ENCODE peak calls at places on chromosomes 13 and 19, in six cellular contexts. One of them, this sample, is unnamed. For H3K9me3, the result is how much of the 10 kb centered on the place peaks cover.

GRCh38 chr19:6955082-6955481 is 66.1 kb downstream of the MBD3L2B start:
- DNase-seq in right atrium auricular region: no peak
- DNase-seq in heart left ventricle: no peak
- DNase-seq in OCI-LY7: no peak
- DNase-seq in astrocyte: no peak
- DNase-seq in esophagus squamous epithelium: no peak
- DNase-seq in this sample: no peak

GRCh38 chr13:30026093-30026492 is 175.7 kb upstream of the UBL3 start:
- DNase-seq in right atrium auricular region: no peak
- DNase-seq in heart left ventricle: no peak
- DNase-seq in OCI-LY7: no peak
- DNase-seq in astrocyte: peak
- DNase-seq in esophagus squamous epithelium: no peak
- DNase-seq in this sample: no peak

GRCh38 chr19:11263726-11264125 is 1.4 kb upstream of the DOCK6 start:
- DNase-seq in right atrium auricular region: no peak
- DNase-seq in heart left ventricle: no peak
- DNase-seq in OCI-LY7: no peak
- DNase-seq in astrocyte: no peak
- DNase-seq in esophagus squamous epithelium: no peak
- DNase-seq in this sample: no peak

GRCh38 chr19:22144394-22144793 is 52.4 kb downstream of the ZNF676 start:
- DNase-seq in right atrium auricular region: no peak
- DNase-seq in heart left ventricle: no peak
- DNase-seq in OCI-LY7: peak
- DNase-seq in astrocyte: peak
- DNase-seq in esophagus squamous epithelium: no peak
- DNase-seq in this sample: no peak

GRCh38 chr19:3818479-3818878 is 32.3 kb upstream of the MATK start:
- DNase-seq in right atrium auricular region: no peak
- DNase-seq in heart left ventricle: no peak
- DNase-seq in OCI-LY7: no peak
- DNase-seq in astrocyte: peak
- DNase-seq in esophagus squamous epithelium: no peak
- DNase-seq in this sample: no peak

GRCh38 chr13:50732712-50733111 is 110.8 kb downstream of the DLEU7 start:
- DNase-seq in right atrium auricular region: no peak
- DNase-seq in heart left ventricle: no peak
- DNase-seq in OCI-LY7: no peak
- DNase-seq in astrocyte: no peak
- DNase-seq in esophagus squamous epithelium: no peak
- DNase-seq in this sample: no peak

GRCh38 chr19:4602173-4602788 is 37.0 kb upstream of the TNFAIP8L1 start:
- DNase-seq in right atrium auricular region: no peak
- DNase-seq in heart left ventricle: no peak
- DNase-seq in OCI-LY7: no peak
- DNase-seq in astrocyte: no peak
- DNase-seq in esophagus squamous epithelium: no peak
- DNase-seq in this sample: no peak

GRCh38 chr13:27461940-27462584 is 11.7 kb upstream of the MTIF3 start:
- DNase-seq in right atrium auricular region: no peak
- DNase-seq in heart left ventricle: no peak
- DNase-seq in OCI-LY7: peak
- DNase-seq in astrocyte: no peak
- DNase-seq in esophagus squamous epithelium: no peak
- DNase-seq in this sample: no peak

GRCh38 chr19:6739884-6740588 is 556 bp downstream of the TRIP10 start:
- DNase-seq in right atrium auricular region: no peak
- DNase-seq in heart left ventricle: peak
- DNase-seq in OCI-LY7: peak
- DNase-seq in astrocyte: no peak
- DNase-seq in esophagus squamous epithelium: no peak
- DNase-seq in this sample: no peak

GRCh38 chr13:66014757-66015156 is 1215.4 kb downstream of the PCDH9 start:
- DNase-seq in right atrium auricular region: no peak
- DNase-seq in heart left ventricle: no peak
- DNase-seq in OCI-LY7: no peak
- DNase-seq in astrocyte: no peak
- DNase-seq in esophagus squamous epithelium: no peak
- DNase-seq in this sample: no peak

GRCh38 chr19:45474191-45474940 is 6.6 kb downstream of the FOSB start:
- DNase-seq in right atrium auricular region: no peak
- DNase-seq in heart left ventricle: no peak
- DNase-seq in OCI-LY7: no peak
- DNase-seq in astrocyte: no peak
- DNase-seq in esophagus squamous epithelium: no peak
- DNase-seq in this sample: no peak

GRCh38 chr19:7916137-7916907 is 1.7 kb downstream of the TGFBR3L start:
- DNase-seq in right atrium auricular region: no peak
- DNase-seq in heart left ventricle: peak
- DNase-seq in OCI-LY7: peak
- DNase-seq in astrocyte: no peak
- DNase-seq in esophagus squamous epithelium: no peak
- DNase-seq in this sample: peak

DNA sequence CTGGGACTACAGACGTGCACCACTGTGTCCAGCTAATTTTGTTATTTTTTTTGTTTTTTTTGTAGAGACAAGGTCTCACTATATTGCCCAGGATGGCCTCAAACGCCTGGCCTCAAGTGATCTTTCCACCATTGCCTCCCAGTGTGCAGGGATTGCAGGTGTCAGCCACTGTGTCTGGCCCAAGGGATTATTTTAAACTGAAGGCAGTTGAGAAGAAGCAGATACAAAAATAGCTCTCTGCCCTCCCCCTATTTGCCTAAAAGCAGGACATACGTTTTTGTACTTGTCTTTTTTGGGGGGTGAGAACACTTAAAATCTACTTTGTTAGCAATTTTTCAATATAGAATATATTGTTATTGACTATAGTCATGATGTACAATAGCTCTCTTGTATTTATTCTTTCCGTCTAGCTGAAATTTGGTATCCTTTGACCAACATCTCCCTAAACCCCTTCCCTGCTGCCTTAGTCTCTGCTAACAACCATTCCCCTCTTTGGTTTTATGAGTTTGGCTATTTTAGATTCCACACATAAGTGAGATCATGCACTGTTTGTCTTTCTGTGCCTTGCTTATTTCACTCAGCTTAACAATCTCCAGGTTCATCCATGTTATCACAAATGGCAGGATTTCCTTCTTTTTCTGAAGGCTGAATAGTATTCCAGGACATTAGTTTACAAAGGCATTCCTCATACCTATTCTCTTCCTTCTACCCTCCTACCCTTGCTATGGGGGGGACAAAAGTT is 34.9 kb downstream of the ADGRE3 start:
- DNase-seq in right atrium auricular region: no peak
- DNase-seq in heart left ventricle: no peak
- DNase-seq in OCI-LY7: peak
- DNase-seq in astrocyte: no peak
- DNase-seq in esophagus squamous epithelium: no peak
- DNase-seq in this sample: no peak
- H3K9me3 ChIP-seq in right atrium auricular region: under half
- H3K9me3 ChIP-seq in heart left ventricle: under half
- H3K9me3 ChIP-seq in OCI-LY7: under half
- H3K9me3 ChIP-seq in astrocyte: under half
- H3K9me3 ChIP-seq in esophagus squamous epithelium: under half
- H3K9me3 ChIP-seq in this sample: under half

GRCh38 chr13:100689191-100689590 is 14.6 kb upstream of the TMTC4 start:
- DNase-seq in right atrium auricular region: no peak
- DNase-seq in heart left ventricle: no peak
- DNase-seq in OCI-LY7: no peak
- DNase-seq in astrocyte: no peak
- DNase-seq in esophagus squamous epithelium: no peak
- DNase-seq in this sample: no peak

GRCh38 chr13:100694722-100695644 is 20.4 kb upstream of the TMTC4 start:
- DNase-seq in right atrium auricular region: no peak
- DNase-seq in heart left ventricle: no peak
- DNase-seq in OCI-LY7: no peak
- DNase-seq in astrocyte: peak
- DNase-seq in esophagus squamous epithelium: no peak
- DNase-seq in this sample: peak
- TF ChIP-seq CTCF in right atrium auricular region: no peak
- TF ChIP-seq CTCF in heart left ventricle: no peak
- TF ChIP-seq CTCF in OCI-LY7: peak
- TF ChIP-seq CTCF in astrocyte: peak
- TF ChIP-seq CTCF in esophagus squamous epithelium: no peak
- TF ChIP-seq CTCF in this sample: peak

GRCh38 chr19:19719798-19720197 is 13.1 kb downstream of the ZNF14 start:
- DNase-seq in right atrium auricular region: no peak
- DNase-seq in heart left ventricle: no peak
- DNase-seq in OCI-LY7: peak
- DNase-seq in astrocyte: no peak
- DNase-seq in esophagus squamous epithelium: no peak
- DNase-seq in this sample: no peak

DNA sequence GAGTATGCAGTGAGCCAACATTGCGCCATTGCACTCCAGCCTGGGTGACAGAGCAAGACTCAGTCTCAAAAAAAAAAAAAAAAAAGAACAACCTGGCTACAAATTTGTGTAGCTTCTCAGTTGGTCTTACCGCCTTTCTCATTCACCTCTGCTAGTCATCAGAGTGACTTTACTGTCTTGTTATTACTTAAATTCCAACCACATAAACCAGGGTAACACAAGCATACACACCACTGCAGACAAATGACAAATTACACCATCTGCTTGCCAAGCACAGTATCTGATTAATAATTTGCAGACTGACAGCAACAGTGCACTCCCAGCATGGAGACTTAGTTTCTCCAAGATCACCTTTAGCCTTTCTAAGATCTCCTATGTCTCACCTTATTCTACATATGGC is 11.0 kb downstream of the ZNF14 start:
- DNase-seq in right atrium auricular region: no peak
- DNase-seq in heart left ventricle: no peak
- DNase-seq in OCI-LY7: no peak
- DNase-seq in astrocyte: no peak
- DNase-seq in esophagus squamous epithelium: no peak
- DNase-seq in this sample: no peak
- H3K9me3 ChIP-seq in right atrium auricular region: under half
- H3K9me3 ChIP-seq in heart left ventricle: under half
- H3K9me3 ChIP-seq in OCI-LY7: half or more
- H3K9me3 ChIP-seq in astrocyte: under half
- H3K9me3 ChIP-seq in esophagus squamous epithelium: half or more
- H3K9me3 ChIP-seq in this sample: half or more

DNA sequence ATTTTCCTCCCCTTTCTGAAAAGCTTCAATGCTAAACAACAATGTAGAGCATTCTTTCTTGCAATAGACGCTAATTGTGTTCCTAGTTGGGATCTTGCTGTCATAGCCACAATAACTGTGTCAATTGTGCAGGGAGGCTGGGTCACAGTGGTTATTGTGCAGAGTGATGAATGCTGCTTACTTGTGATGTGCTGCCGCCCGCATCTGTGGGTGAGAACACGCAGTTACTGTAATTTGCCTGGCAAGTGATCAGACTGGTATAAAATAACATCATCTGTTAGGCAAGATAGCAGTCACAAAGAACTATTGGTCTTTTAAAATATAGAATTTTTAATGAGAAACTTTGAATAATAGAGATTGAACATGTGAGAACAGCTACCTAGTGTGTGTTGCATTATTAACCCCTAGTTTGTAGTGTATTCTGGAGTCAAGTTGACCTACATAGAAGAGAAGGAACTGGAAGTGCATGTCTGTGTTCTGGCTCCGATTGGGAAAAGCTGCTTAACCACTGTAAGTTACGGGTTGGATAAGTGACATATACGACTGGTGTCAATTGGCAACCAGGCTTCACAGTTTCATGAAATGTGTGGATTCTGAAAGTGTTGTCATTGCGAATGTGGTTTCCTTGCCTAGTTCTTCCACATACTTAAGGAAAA is 43.6 kb downstream of the SLAIN1 start:
- DNase-seq in right atrium auricular region: no peak
- DNase-seq in heart left ventricle: no peak
- DNase-seq in OCI-LY7: no peak
- DNase-seq in astrocyte: no peak
- DNase-seq in esophagus squamous epithelium: no peak
- DNase-seq in this sample: no peak
- TF ChIP-seq CTCF in right atrium auricular region: no peak
- TF ChIP-seq CTCF in heart left ventricle: no peak
- TF ChIP-seq CTCF in OCI-LY7: no peak
- TF ChIP-seq CTCF in astrocyte: no peak
- TF ChIP-seq CTCF in esophagus squamous epithelium: no peak
- TF ChIP-seq CTCF in this sample: no peak

GRCh38 chr19:12345197-12345596 is 11.8 kb upstream of the ZNF563 start:
- DNase-seq in right atrium auricular region: no peak
- DNase-seq in heart left ventricle: no peak
- DNase-seq in OCI-LY7: no peak
- DNase-seq in astrocyte: no peak
- DNase-seq in esophagus squamous epithelium: no peak
- DNase-seq in this sample: no peak
- H3K9me3 ChIP-seq in right atrium auricular region: under half
- H3K9me3 ChIP-seq in heart left ventricle: under half
- H3K9me3 ChIP-seq in OCI-LY7: under half
- H3K9me3 ChIP-seq in astrocyte: under half
- H3K9me3 ChIP-seq in esophagus squamous epithelium: under half
- H3K9me3 ChIP-seq in this sample: under half

DNA sequence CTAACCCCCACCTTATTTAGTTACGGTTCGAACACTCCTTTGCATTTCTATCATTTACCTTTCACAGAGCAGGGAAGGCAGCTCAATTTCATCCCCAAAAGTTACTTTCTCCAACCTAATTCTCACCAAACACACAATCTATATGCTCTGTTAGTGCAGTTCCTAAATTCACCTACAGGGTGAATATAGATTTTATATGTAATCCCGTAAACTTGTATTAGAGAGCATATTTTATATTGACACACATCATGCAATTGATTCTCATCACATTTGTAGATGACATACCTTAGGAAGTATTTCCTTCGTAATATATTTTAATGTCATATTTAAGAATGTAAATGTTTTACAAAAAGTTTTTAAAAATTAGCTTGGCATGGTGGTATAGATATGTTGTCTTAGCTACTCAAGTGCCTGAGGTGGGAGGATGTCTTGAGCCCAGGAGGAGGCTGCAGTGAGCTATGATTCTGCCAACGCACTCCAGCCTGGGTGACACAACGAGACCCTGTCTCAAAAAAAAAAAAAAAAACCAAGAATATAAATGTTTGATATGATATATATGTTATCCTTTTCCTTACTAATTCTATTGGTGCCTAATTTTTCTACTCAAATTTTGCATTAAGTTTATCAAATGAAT is 57.3 kb upstream of the TNFRSF19 start:
- DNase-seq in right atrium auricular region: no peak
- DNase-seq in heart left ventricle: no peak
- DNase-seq in OCI-LY7: no peak
- DNase-seq in astrocyte: no peak
- DNase-seq in esophagus squamous epithelium: no peak
- DNase-seq in this sample: no peak
- TF ChIP-seq CTCF in right atrium auricular region: no peak
- TF ChIP-seq CTCF in heart left ventricle: peak
- TF ChIP-seq CTCF in OCI-LY7: peak
- TF ChIP-seq CTCF in astrocyte: peak
- TF ChIP-seq CTCF in esophagus squamous epithelium: no peak
- TF ChIP-seq CTCF in this sample: no peak